ENCODE peak calls at places on chromosomes 6 and 20, in eight cellular contexts. One of them, this sample, is unnamed.

GRCh38 chr20:46640536-46641311 is 10.5 kb downstream of the SLC13A3 start:
- DNase-seq in OCI-LY7: no peak
- DNase-seq in SK-N-SH: no peak
- DNase-seq in cardiac muscle cell: no peak
- DNase-seq in lung: no peak
- DNase-seq in pancreas: no peak
- DNase-seq in suprapubic skin: no peak
- DNase-seq in IMR-90: no peak
- DNase-seq in this sample: peak

GRCh38 chr20:47318596-47319516 is 37.6 kb downstream of the ZMYND8 start:
- DNase-seq in OCI-LY7: no peak
- DNase-seq in lung: peak
- DNase-seq in pancreas: peak
- DNase-seq in cardiac muscle cell: peak
- DNase-seq in suprapubic skin: peak
- DNase-seq in SK-N-SH: peak
- DNase-seq in IMR-90: peak
- DNase-seq in this sample: peak

GRCh38 chr6:113392551-113393055 is 464.5 kb upstream of the MARCKS start:
- DNase-seq in OCI-LY7: no peak
- DNase-seq in suprapubic skin: no peak
- DNase-seq in SK-N-SH: no peak
- DNase-seq in lung: no peak
- DNase-seq in IMR-90: no peak
- DNase-seq in pancreas: no peak
- DNase-seq in cardiac muscle cell: no peak
- DNase-seq in this sample: no peak

GRCh38 chr20:50794181-50794845 is 548 bp upstream of the BCAS4 start:
- DNase-seq in cardiac muscle cell: no peak
- DNase-seq in suprapubic skin: no peak
- DNase-seq in OCI-LY7: peak
- DNase-seq in IMR-90: no peak
- DNase-seq in SK-N-SH: no peak
- DNase-seq in lung: no peak
- DNase-seq in pancreas: no peak
- DNase-seq in this sample: no peak

GRCh38 chr6:37514377-37514776 is 14.7 kb upstream of the CCDC167 start:
- DNase-seq in SK-N-SH: no peak
- DNase-seq in suprapubic skin: no peak
- DNase-seq in OCI-LY7: no peak
- DNase-seq in cardiac muscle cell: no peak
- DNase-seq in IMR-90: peak
- DNase-seq in pancreas: no peak
- DNase-seq in lung: no peak
- DNase-seq in this sample: no peak

GRCh38 chr6:31239854-31240253 is 32.0 kb downstream of the HLA-C start:
- DNase-seq in suprapubic skin: no peak
- DNase-seq in SK-N-SH: no peak
- DNase-seq in cardiac muscle cell: no peak
- DNase-seq in lung: no peak
- DNase-seq in OCI-LY7: no peak
- DNase-seq in pancreas: no peak
- DNase-seq in IMR-90: no peak
- DNase-seq in this sample: no peak

GRCh38 chr20:57579898-57580447 is 19.1 kb downstream of the PCK1 start:
- DNase-seq in pancreas: no peak
- DNase-seq in cardiac muscle cell: no peak
- DNase-seq in SK-N-SH: no peak
- DNase-seq in suprapubic skin: no peak
- DNase-seq in OCI-LY7: no peak
- DNase-seq in IMR-90: no peak
- DNase-seq in lung: no peak
- DNase-seq in this sample: no peak

GRCh38 chr20:59163641-59164530 is at the start of gene ZNF831:
- DNase-seq in cardiac muscle cell: no peak
- DNase-seq in SK-N-SH: no peak
- DNase-seq in lung: no peak
- DNase-seq in pancreas: no peak
- DNase-seq in suprapubic skin: no peak
- DNase-seq in OCI-LY7: peak
- DNase-seq in IMR-90: no peak
- DNase-seq in this sample: no peak

DNA sequence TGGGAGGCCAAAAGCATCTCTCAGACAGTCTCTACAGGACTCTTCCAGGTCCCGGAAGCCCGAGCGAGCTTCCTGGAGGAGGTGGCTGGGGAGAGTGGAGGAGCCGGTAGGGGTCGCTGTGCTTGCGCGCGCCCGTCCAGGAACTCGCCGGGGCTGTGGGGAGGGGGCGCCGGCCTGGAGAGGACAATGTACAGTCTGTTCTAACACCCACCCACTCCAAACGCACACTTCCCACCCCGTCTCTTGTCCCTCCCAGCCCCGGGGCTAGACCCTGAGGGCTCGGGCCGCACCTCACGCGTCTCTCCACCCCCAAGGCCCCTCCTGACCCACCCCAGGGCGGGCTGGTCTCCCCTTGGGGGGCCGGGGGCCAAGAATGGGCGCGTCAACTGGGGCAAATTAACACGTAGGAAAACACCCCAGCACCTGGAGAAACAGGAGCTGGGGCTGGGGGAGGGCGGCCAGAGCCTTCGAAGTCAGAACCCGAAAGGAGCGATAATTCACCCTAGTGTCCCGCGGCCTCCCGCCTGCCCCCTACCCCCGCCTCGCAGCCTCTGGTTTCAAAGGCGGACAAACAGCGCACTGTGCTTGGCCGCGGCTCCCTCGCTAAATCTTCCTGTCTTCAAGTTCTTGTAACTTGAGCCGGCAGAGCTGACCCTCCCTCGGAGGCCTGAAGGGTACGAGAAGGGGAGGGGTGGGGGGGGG is 103.2 kb upstream of the FOXP4 start:
- DNase-seq in SK-N-SH: peak
- DNase-seq in pancreas: peak
- DNase-seq in suprapubic skin: no peak
- DNase-seq in IMR-90: peak
- DNase-seq in OCI-LY7: no peak
- DNase-seq in cardiac muscle cell: peak
- DNase-seq in lung: no peak
- DNase-seq in this sample: no peak
- H3K27ac ChIP-seq in SK-N-SH: no peak
- H3K27ac ChIP-seq in pancreas: no peak
- H3K27ac ChIP-seq in suprapubic skin: no peak
- H3K27ac ChIP-seq in IMR-90: no peak
- H3K27ac ChIP-seq in OCI-LY7: no peak
- H3K27ac ChIP-seq in cardiac muscle cell: peak
- H3K27ac ChIP-seq in lung: no peak
- H3K27ac ChIP-seq in this sample: peak

DNA sequence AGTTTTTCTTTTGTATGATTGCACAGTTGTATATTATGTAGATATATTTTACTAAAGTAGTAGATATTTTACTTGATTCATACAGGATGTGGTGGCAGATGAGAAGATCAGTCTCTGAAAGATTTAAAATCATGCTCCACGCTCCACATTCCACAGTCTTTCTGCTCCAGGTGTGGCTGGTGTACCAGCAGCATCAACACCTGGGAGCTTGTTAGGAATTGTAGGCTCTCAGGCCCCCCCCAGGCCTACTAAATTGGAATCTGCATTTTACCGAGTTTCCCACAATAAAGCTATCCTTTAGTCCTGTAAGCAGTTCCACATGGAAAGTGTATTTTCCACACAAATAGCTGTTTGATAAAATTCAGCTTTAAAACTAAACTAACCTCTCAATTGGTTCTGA is 537.4 kb downstream of the BCKDHB start:
- DNase-seq in pancreas: no peak
- DNase-seq in cardiac muscle cell: no peak
- DNase-seq in IMR-90: no peak
- DNase-seq in lung: no peak
- DNase-seq in SK-N-SH: no peak
- DNase-seq in suprapubic skin: no peak
- DNase-seq in OCI-LY7: no peak
- DNase-seq in this sample: no peak
- TF ChIP-seq CTCF in pancreas: no peak
- TF ChIP-seq CTCF in cardiac muscle cell: no peak
- TF ChIP-seq CTCF in IMR-90: no peak
- TF ChIP-seq CTCF in lung: no peak
- TF ChIP-seq CTCF in SK-N-SH: no peak
- TF ChIP-seq CTCF in suprapubic skin: no peak
- TF ChIP-seq CTCF in OCI-LY7: no peak
- TF ChIP-seq CTCF in this sample: no peak

GRCh38 chr20:38170914-38171300 is 5.8 kb upstream of the TGM2 start:
- DNase-seq in lung: no peak
- DNase-seq in pancreas: no peak
- DNase-seq in cardiac muscle cell: no peak
- DNase-seq in SK-N-SH: no peak
- DNase-seq in IMR-90: no peak
- DNase-seq in suprapubic skin: no peak
- DNase-seq in OCI-LY7: no peak
- DNase-seq in this sample: no peak
- H3K27ac ChIP-seq in lung: peak
- H3K27ac ChIP-seq in pancreas: no peak
- H3K27ac ChIP-seq in cardiac muscle cell: no peak
- H3K27ac ChIP-seq in SK-N-SH: no peak
- H3K27ac ChIP-seq in IMR-90: peak
- H3K27ac ChIP-seq in suprapubic skin: no peak
- H3K27ac ChIP-seq in OCI-LY7: no peak
- H3K27ac ChIP-seq in this sample: peak

DNA sequence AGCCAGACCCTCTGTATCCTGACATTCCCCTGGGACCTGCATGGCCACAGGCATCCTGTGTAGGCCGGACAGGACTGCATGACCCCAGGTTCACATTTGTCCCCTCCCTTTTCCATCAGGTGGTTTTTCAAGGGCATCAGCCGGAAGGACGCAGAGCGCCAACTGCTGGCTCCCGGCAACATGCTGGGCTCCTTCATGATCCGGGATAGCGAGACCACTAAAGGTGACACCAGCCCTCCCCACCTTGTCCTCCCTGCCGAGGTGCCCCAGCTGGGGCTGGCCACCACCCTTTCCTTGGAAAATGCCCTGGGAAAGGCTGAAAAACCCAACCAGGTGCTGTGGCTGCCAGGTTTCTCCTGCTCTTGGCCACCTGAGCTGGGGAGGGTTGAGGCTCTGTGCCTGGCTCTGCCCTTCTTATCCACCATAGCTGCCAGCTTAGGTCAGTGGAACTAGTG is 27.6 kb downstream of the HCK start:
- DNase-seq in suprapubic skin: no peak
- DNase-seq in OCI-LY7: no peak
- DNase-seq in IMR-90: no peak
- DNase-seq in pancreas: no peak
- DNase-seq in lung: no peak
- DNase-seq in cardiac muscle cell: no peak
- DNase-seq in SK-N-SH: no peak
- DNase-seq in this sample: no peak
- TF ChIP-seq CTCF in suprapubic skin: no peak
- TF ChIP-seq CTCF in OCI-LY7: no peak
- TF ChIP-seq CTCF in IMR-90: no peak
- TF ChIP-seq CTCF in pancreas: no peak
- TF ChIP-seq CTCF in lung: no peak
- TF ChIP-seq CTCF in cardiac muscle cell: no peak
- TF ChIP-seq CTCF in SK-N-SH: no peak
- TF ChIP-seq CTCF in this sample: no peak